ENCODE peak calls at places on chromosomes 4 and X, in ten cellular contexts. G is pancreas, O is astrocyte of the cerebellum, Y is Panc1, Q is stomach, K is thoracic aorta, L is astrocyte of the spinal cord, C is tibial artery, F is kidney epithelial cell, E is heart left ventricle. V is an unnamed sample.

GRCh38 chrX:39242187-39242586 is 440.9 kb downstream of the MID1IP1 start:
- DNase-seq in G (no peak), O (peak), Y (no peak), Q (peak), K (no peak), L (no peak), C (no peak), F (no peak), E (peak), V (peak)

GRCh38 chr4:11954093-11954492 is 525.4 kb upstream of the HS3ST1 start:
- DNase-seq in G (no peak), O (peak), Y (no peak), Q (no peak), K (no peak), L (peak), C (no peak), F (no peak), E (no peak), V (no peak)

GRCh38 chrX:123859409-123859827 is 435 bp upstream of the XIAP start:
- DNase-seq in G (peak), O (no peak), Y (no peak), Q (peak), K (no peak), L (no peak), C (peak), F (no peak), E (no peak), V (no peak)

GRCh38 chr4:119300072-119300387 is 21.9 kb downstream of the FABP2 start:
- DNase-seq in G (peak), O (peak), Y (no peak), Q (peak), K (no peak), L (no peak), C (peak), F (no peak), E (peak), V (no peak)

GRCh38 chr4:17447675-17448298 is 64.1 kb downstream of the QDPR start:
- DNase-seq in G (no peak), O (peak), Y (peak), Q (peak), K (no peak), L (peak), C (peak), F (peak), E (peak), V (peak)

GRCh38 chr4:108103096-108103495 is 65.6 kb downstream of the LEF1 start:
- DNase-seq in G (no peak), O (no peak), Y (no peak), Q (no peak), K (no peak), L (no peak), C (no peak), F (no peak), E (no peak), V (no peak)

GRCh38 chr4:107931775-107932321 is 499 bp downstream of the CYP2U1 start:
- DNase-seq in G (no peak), O (no peak), Y (no peak), Q (no peak), K (no peak), L (no peak), C (peak), F (no peak), E (peak), V (no peak)

GRCh38 chr4:113537183-113537977 is 224.2 kb downstream of the CAMK2D start:
- DNase-seq in G (no peak), O (no peak), Y (no peak), Q (no peak), K (no peak), L (no peak), C (no peak), F (no peak), E (peak), V (no peak)

GRCh38 chrX:101450951-101451350 is 34.3 kb upstream of the ARMCX4 start:
- DNase-seq in G (no peak), O (no peak), Y (no peak), Q (no peak), K (no peak), L (no peak), C (peak), F (no peak), E (peak), V (no peak)

GRCh38 chr4:31518796-31519250 is 798.7 kb downstream of the PCDH7 start:
- DNase-seq in G (no peak), O (peak), Y (no peak), Q (no peak), K (no peak), L (peak), C (no peak), F (peak), E (no peak), V (no peak)

GRCh38 chr4:158446106-158446505 is 75.6 kb upstream of the RXFP1 start:
- DNase-seq in G (no peak), O (no peak), Y (no peak), Q (no peak), K (no peak), L (no peak), C (no peak), F (no peak), E (no peak), V (no peak)

GRCh38 chrX:56600141-56600540 is 36.7 kb downstream of the UBQLN2 start:
- DNase-seq in G (no peak), O (no peak), Y (no peak), Q (no peak), K (no peak), L (no peak), C (no peak), F (no peak), E (no peak), V (no peak)

GRCh38 chr4:3790006-3790561 is 23.9 kb downstream of the ADRA2C start:
- DNase-seq in G (no peak), O (no peak), Y (no peak), Q (no peak), K (no peak), L (no peak), C (no peak), F (no peak), E (no peak), V (no peak)

GRCh38 chrX:150575415-150575814 is 7.0 kb downstream of the MTM1 start:
- DNase-seq in G (no peak), O (no peak), Y (no peak), Q (no peak), K (no peak), L (no peak), C (no peak), F (peak), E (no peak), V (no peak)

GRCh38 chr4:94548571-94548970 is 96.8 kb downstream of the PDLIM5 start:
- DNase-seq in G (no peak), O (peak), Y (peak), Q (no peak), K (no peak), L (peak), C (peak), F (peak), E (peak), V (no peak)

GRCh38 chr4:87819281-87819919 is 13.4 kb upstream of the MEPE start:
- DNase-seq in G (no peak), O (peak), Y (no peak), Q (no peak), K (no peak), L (peak), C (no peak), F (peak), E (no peak), V (no peak)

GRCh38 chr4:103934178-103934789 is 214.5 kb upstream of the TACR3 start:
- DNase-seq in G (no peak), O (peak), Y (no peak), Q (no peak), K (no peak), L (peak), C (no peak), F (no peak), E (no peak), V (peak)
- TF ChIP-seq CTCF in G (peak), O (peak), Y (peak), Q (peak), K (peak), L (peak), C (peak), F (peak), E (peak), V (peak)

GRCh38 chrX:8849945-8850344 is 48.8 kb upstream of the FAM9A start:
- DNase-seq in G (no peak), O (no peak), Y (no peak), Q (no peak), K (no peak), L (no peak), C (no peak), F (no peak), E (no peak), V (no peak)
- TF ChIP-seq CTCF in G (no peak), O (no peak), Y (peak), Q (no peak), K (no peak), L (peak), C (no peak), F (peak), E (no peak), V (no peak)

GRCh38 chr4:74969507-74970474 is 36.9 kb downstream of the PARM1 start:
- DNase-seq in G (no peak), O (no peak), Y (no peak), Q (peak), K (no peak), L (no peak), C (no peak), F (no peak), E (peak), V (no peak)
- TF ChIP-seq CTCF in G (no peak), O (no peak), Y (no peak), Q (peak), K (peak), L (no peak), C (peak), F (peak), E (no peak), V (no peak)

GRCh38 chrX:122441451-122441850 is 742.6 kb upstream of the GRIA3 start:
- DNase-seq in G (peak), O (no peak), Y (no peak), Q (no peak), K (no peak), L (no peak), C (no peak), F (no peak), E (no peak), V (no peak)
- TF ChIP-seq CTCF in G (no peak), O (no peak), Y (no peak), Q (no peak), K (no peak), L (no peak), C (no peak), F (no peak), E (no peak), V (no peak)